ENCODE peak calls at places on chromosomes 16 and 17, in five cellular contexts. One of them, this sample, is unnamed.

GRCh38 chr16:28163699-28164584 is 47.8 kb downstream of the XPO6 start:
- DNase-seq in GM23248: peak
- DNase-seq in left cardiac atrium: no peak
- DNase-seq in stimulated activated effector memory CD8-positive, alpha-beta T cell treated with anti-CD3 and anti-CD28 coated beads, Interleukin-12 subunit alpha, Interleukin-12 subunit beta, amount 100 ng/mL, for 72 hours: no peak
- DNase-seq in tibial nerve: no peak
- DNase-seq in this sample: no peak

GRCh38 chr16:50227120-50227519 is 39.2 kb upstream of the ADCY7 start:
- DNase-seq in stimulated activated effector memory CD8-positive, alpha-beta T cell treated with anti-CD3 and anti-CD28 coated beads, Interleukin-12 subunit alpha, Interleukin-12 subunit beta, amount 100 ng/mL, for 72 hours: peak
- DNase-seq in tibial nerve: no peak
- DNase-seq in GM23248: no peak
- DNase-seq in left cardiac atrium: no peak
- DNase-seq in this sample: no peak

GRCh38 chr17:29710891-29711418 is 88.2 kb upstream of the CORO6 start:
- DNase-seq in GM23248: peak
- DNase-seq in stimulated activated effector memory CD8-positive, alpha-beta T cell treated with anti-CD3 and anti-CD28 coated beads, Interleukin-12 subunit alpha, Interleukin-12 subunit beta, amount 100 ng/mL, for 72 hours: no peak
- DNase-seq in tibial nerve: no peak
- DNase-seq in left cardiac atrium: no peak
- DNase-seq in this sample: no peak

GRCh38 chr17:30095507-30096244 is 20.9 kb upstream of the NSRP1 start:
- DNase-seq in tibial nerve: no peak
- DNase-seq in stimulated activated effector memory CD8-positive, alpha-beta T cell treated with anti-CD3 and anti-CD28 coated beads, Interleukin-12 subunit alpha, Interleukin-12 subunit beta, amount 100 ng/mL, for 72 hours: no peak
- DNase-seq in left cardiac atrium: no peak
- DNase-seq in GM23248: peak
- DNase-seq in this sample: no peak

GRCh38 chr16:9012848-9013507 is 49.3 kb upstream of the USP7 start:
- DNase-seq in stimulated activated effector memory CD8-positive, alpha-beta T cell treated with anti-CD3 and anti-CD28 coated beads, Interleukin-12 subunit alpha, Interleukin-12 subunit beta, amount 100 ng/mL, for 72 hours: no peak
- DNase-seq in tibial nerve: no peak
- DNase-seq in GM23248: peak
- DNase-seq in left cardiac atrium: no peak
- DNase-seq in this sample: no peak

GRCh38 chr17:8393470-8394231 is 4.0 kb downstream of the RNF222 start:
- DNase-seq in tibial nerve: no peak
- DNase-seq in GM23248: no peak
- DNase-seq in stimulated activated effector memory CD8-positive, alpha-beta T cell treated with anti-CD3 and anti-CD28 coated beads, Interleukin-12 subunit alpha, Interleukin-12 subunit beta, amount 100 ng/mL, for 72 hours: no peak
- DNase-seq in left cardiac atrium: no peak
- DNase-seq in this sample: no peak

GRCh38 chr17:44170135-44170498 is 387 bp upstream of the ASB16 start:
- DNase-seq in GM23248: no peak
- DNase-seq in left cardiac atrium: no peak
- DNase-seq in tibial nerve: no peak
- DNase-seq in stimulated activated effector memory CD8-positive, alpha-beta T cell treated with anti-CD3 and anti-CD28 coated beads, Interleukin-12 subunit alpha, Interleukin-12 subunit beta, amount 100 ng/mL, for 72 hours: no peak
- DNase-seq in this sample: no peak

GRCh38 chr17:77494664-77495435 is 354.1 kb downstream of the SEC14L1 start:
- DNase-seq in tibial nerve: peak
- DNase-seq in left cardiac atrium: peak
- DNase-seq in stimulated activated effector memory CD8-positive, alpha-beta T cell treated with anti-CD3 and anti-CD28 coated beads, Interleukin-12 subunit alpha, Interleukin-12 subunit beta, amount 100 ng/mL, for 72 hours: peak
- DNase-seq in GM23248: peak
- DNase-seq in this sample: peak

GRCh38 chr16:4690946-4691665 is 2.3 kb upstream of the NUDT16L1 start:
- DNase-seq in left cardiac atrium: no peak
- DNase-seq in tibial nerve: no peak
- DNase-seq in GM23248: no peak
- DNase-seq in stimulated activated effector memory CD8-positive, alpha-beta T cell treated with anti-CD3 and anti-CD28 coated beads, Interleukin-12 subunit alpha, Interleukin-12 subunit beta, amount 100 ng/mL, for 72 hours: peak
- DNase-seq in this sample: no peak

GRCh38 chr16:79838860-79839259 is 238.3 kb upstream of the MAF start:
- DNase-seq in left cardiac atrium: peak
- DNase-seq in GM23248: peak
- DNase-seq in stimulated activated effector memory CD8-positive, alpha-beta T cell treated with anti-CD3 and anti-CD28 coated beads, Interleukin-12 subunit alpha, Interleukin-12 subunit beta, amount 100 ng/mL, for 72 hours: no peak
- DNase-seq in tibial nerve: no peak
- DNase-seq in this sample: no peak

GRCh38 chr16:17270683-17271109 is 200.1 kb downstream of the XYLT1 start:
- DNase-seq in tibial nerve: no peak
- DNase-seq in GM23248: no peak
- DNase-seq in left cardiac atrium: no peak
- DNase-seq in stimulated activated effector memory CD8-positive, alpha-beta T cell treated with anti-CD3 and anti-CD28 coated beads, Interleukin-12 subunit alpha, Interleukin-12 subunit beta, amount 100 ng/mL, for 72 hours: no peak
- DNase-seq in this sample: no peak

This sample was measured in posterior cingulate gyrus.